ENCODE peak calls at places on chromosomes 16 and 17, in nine cellular contexts. Y is T-helper 2 cell; N is GM13976; T is Calu3; D is activated CD4-positive, alpha-beta T cell treated with anti-CD3 and anti-CD28 coated beads, Interleukin-2, amount 10 ng/mL, durations not matched to agents 7 days and 5 days; A is choroid plexus epithelial cell; R is mesothelial cell of epicardium; W is HCT116; J is activated T-helper 2 cell treated with anti-CD3 and anti-CD28 coated beads, Interferon-gamma antibody, Interleukin-2, Interleukin-4, amounts not matched to agents 10 μg/mL and 5 μg/mL and 100 μg/mL, durations not matched to agents 14 hours and 24 hours and 36 hours. E is an unnamed sample.

GRCh38 chr17:65634533-65634932 is 73.1 kb upstream of the AXIN2 start:
- DNase-seq in T (peak; percentile 12), W (no peak), R (no peak), D (no peak), N (no peak), A (no peak), Y (no peak), J (no peak), E (peak; percentile 27)

GRCh38 chr16:81511371-81511770 is 66.8 kb downstream of the CMIP start:
- DNase-seq in W (peak; percentile 28), J (no peak), A (peak; percentile 81), D (no peak), Y (no peak), N (no peak), R (no peak), T (peak; percentile 33), E (peak; percentile 82)

GRCh38 chr17:61139219-61139618 is 260.4 kb upstream of the TBX2 start:
- DNase-seq in J (peak; percentile 52), Y (peak; percentile 15), W (no peak), T (no peak), R (no peak), A (peak; percentile 88), N (peak; percentile 69), D (peak; percentile 74), E (no peak)

GRCh38 chr16:30656974-30657865 is 1.0 kb upstream of the FBRS start:
- DNase-seq in Y (no peak), D (no peak), W (no peak), T (no peak), A (no peak), N (no peak), J (no peak), R (no peak), E (no peak)

GRCh38 chr17:46770818-46771600 is 47.5 kb downstream of the WNT3 start:
- DNase-seq in R (no peak), Y (no peak), D (no peak), N (peak; percentile 60), W (no peak), T (peak; percentile 82), J (no peak), A (peak; percentile 30), E (peak; percentile 76)

GRCh38 chr17:12180644-12181261 is 160.1 kb downstream of the MAP2K4 start:
- DNase-seq in N (peak; percentile 55), D (peak; percentile 32), R (no peak), A (peak; percentile 81), T (peak; percentile 50), Y (no peak), J (no peak), W (peak; percentile 47), E (peak; percentile 51)

GRCh38 chr16:14369734-14370598 is 260.1 kb downstream of the PARN start:
- DNase-seq in D (no peak), R (no peak), T (no peak), J (no peak), N (no peak), A (no peak), Y (no peak), W (no peak), E (no peak)

GRCh38 chr17:28018439-28019070 is 23.9 kb upstream of the NLK start:
- DNase-seq in T (no peak), R (no peak), N (no peak), W (no peak), Y (no peak), D (no peak), J (no peak), A (no peak), E (no peak)

GRCh38 chr17:63881935-63882601 is at the start of gene GH2:
- DNase-seq in A (peak; percentile 62), W (peak; percentile 56), N (peak; percentile 86), T (peak; percentile 56), J (peak; percentile 48), R (no peak), D (peak; percentile 72), Y (peak; percentile 45), E (peak; percentile 82)

GRCh38 chr16:88453621-88454314 is 688 bp downstream of the ZFPM1 start:
- DNase-seq in R (no peak), J (peak; percentile 37), W (no peak), T (no peak), A (peak; percentile 31), Y (no peak), N (no peak), D (peak; percentile 25), E (peak; percentile 81)

GRCh38 chr16:8863594-8864424 is 5.0 kb downstream of the CARHSP1 start:
- DNase-seq in J (no peak), N (no peak), W (no peak), D (no peak), Y (no peak), T (peak; percentile 84), A (no peak), R (no peak), E (peak; percentile 84)

GRCh38 chr17:43467981-43468541 is 15.7 kb upstream of the DHX8 start:
- DNase-seq in A (peak; percentile 91), D (no peak), T (no peak), J (no peak), N (no peak), W (no peak), Y (no peak), R (no peak), E (no peak)

GRCh38 chr17:36935681-36936454 is 1.4 kb upstream of the LHX1 start:
- DNase-seq in Y (no peak), D (no peak), J (no peak), R (no peak), A (no peak), N (peak; percentile 37), W (no peak), T (peak; percentile 72), E (peak; percentile 93)

GRCh38 chr17:41322264-41322902 is 6.9 kb upstream of the KRTAP17-1 start:
- DNase-seq in J (no peak), T (no peak), Y (no peak), W (peak; percentile 35), N (peak; percentile 49), A (peak; percentile 86), D (peak; percentile 44), R (no peak), E (peak; percentile 46)

GRCh38 chr16:55836158-55836611 is 3.3 kb upstream of the CES1 start:
- DNase-seq in N (no peak), T (no peak), J (no peak), A (no peak), Y (no peak), R (no peak), W (no peak), D (no peak), E (peak; percentile 14)

GRCh38 chr16:48408688-48409087 is 23.5 kb upstream of the SIAH1 start:
- DNase-seq in Y (no peak), A (peak; percentile 92), N (no peak), W (no peak), D (no peak), R (no peak), J (no peak), T (peak; percentile 54), E (no peak)

GRCh38 chr16:1654505-1655268 is 23.4 kb upstream of the JPT2 start:
- DNase-seq in N (no peak), J (no peak), D (no peak), R (no peak), T (no peak), W (no peak), Y (no peak), A (no peak), E (no peak)

GRCh38 chr16:68257251-68257905 is 6.9 kb upstream of the SLC7A6 start:
- DNase-seq in A (no peak), J (no peak), W (no peak), D (peak; percentile 62), R (no peak), T (no peak), N (peak; percentile 83), Y (no peak), E (no peak)

GRCh38 chr17:12545877-12546513 is 119.7 kb upstream of the MYOCD start:
- DNase-seq in J (no peak), W (peak; percentile 38), A (peak; percentile 75), D (no peak), N (peak; percentile 53), T (peak; percentile 43), Y (no peak), R (no peak), E (peak; percentile 85)

GRCh38 chr17:9274119-9274445 is 252.8 kb downstream of the NTN1 start:
- DNase-seq in N (no peak), D (peak; percentile 12), W (no peak), A (no peak), T (no peak), Y (no peak), J (no peak), R (no peak), E (no peak)

GRCh38 chr16:89099905-89100304 is 6.3 kb downstream of the ACSF3 start:
- DNase-seq in R (no peak), A (no peak), Y (no peak), D (peak; percentile 43), J (no peak), W (no peak), T (no peak), N (no peak), E (no peak)

GRCh38 chr17:41065829-41066624 is at the start of gene KRTAP2-4:
- DNase-seq in J (no peak), Y (no peak), R (no peak), A (peak; percentile 85), W (peak; percentile 78), D (no peak), N (no peak), T (no peak), E (no peak)

GRCh38 chr17:26807024-26807423 is 486.9 kb upstream of the WSB1 start:
- DNase-seq in N (no peak), A (no peak), W (no peak), Y (no peak), D (no peak), T (no peak), J (no peak), R (no peak), E (no peak)

GRCh38 chr16:57619606-57620315 is 8.7 kb upstream of the ADGRG1 start:
- DNase-seq in J (no peak), A (no peak), W (no peak), R (no peak), T (peak; percentile 88), D (no peak), N (no peak), Y (no peak), E (no peak)

GRCh38 chr16:1900452-1900774 is 17.8 kb downstream of the HS3ST6 start:
- DNase-seq in W (no peak), A (no peak), J (no peak), D (no peak), Y (no peak), R (no peak), T (peak; percentile 42), N (no peak), E (no peak)

GRCh38 chr16:23156946-23157460 is 7.8 kb upstream of the USP31 start:
- DNase-seq in W (no peak), Y (no peak), N (no peak), R (no peak), J (no peak), D (peak; percentile 8), T (no peak), A (no peak), E (no peak)

GRCh38 chr17:82781894-82782274 is 30.0 kb downstream of the TBCD start:
- DNase-seq in D (peak; percentile 89), A (peak; percentile 86), Y (peak; percentile 75), R (peak; percentile 71), J (peak; percentile 77), W (peak; percentile 36), N (peak; percentile 96), T (peak; percentile 90), E (peak; percentile 68)

GRCh38 chr17:41959336-41960095 is 7.1 kb upstream of the CNP start:
- DNase-seq in T (peak; percentile 51), N (peak; percentile 65), Y (no peak), J (no peak), D (no peak), W (peak; percentile 27), A (peak; percentile 77), R (no peak), E (peak; percentile 91)

GRCh38 chr16:8489580-8489979 is 100.7 kb downstream of the TMEM114 start:
- DNase-seq in R (no peak), W (no peak), Y (no peak), T (no peak), J (no peak), N (no peak), A (no peak), D (no peak), E (no peak)